ENCODE peak calls at places on chromosomes 4 and X, in four cellular contexts. One of them, this sample, is unnamed.

GRCh38 chrX:71178908-71179307 is 34.3 kb downstream of the NLGN3 start:
- DNase-seq in heart left ventricle: peak
- DNase-seq in thoracic aorta: no peak
- DNase-seq in body of pancreas: peak
- DNase-seq in this sample: peak

GRCh38 chrX:68895339-68896250 is 66.8 kb downstream of the EFNB1 start:
- DNase-seq in heart left ventricle: peak
- DNase-seq in body of pancreas: peak
- DNase-seq in thoracic aorta: peak
- DNase-seq in this sample: no peak

GRCh38 chrX:675279-675886 is 44.8 kb downstream of the SHOX start:
- DNase-seq in body of pancreas: no peak
- DNase-seq in thoracic aorta: no peak
- DNase-seq in heart left ventricle: no peak
- DNase-seq in this sample: no peak

GRCh38 chr4:113952452-113953029 is 26.9 kb downstream of the ARSJ start:
- DNase-seq in heart left ventricle: no peak
- DNase-seq in thoracic aorta: no peak
- DNase-seq in body of pancreas: peak
- DNase-seq in this sample: no peak

GRCh38 chrX:143788265-143788664 is 67.7 kb upstream of the SPANXN2 start:
- DNase-seq in heart left ventricle: no peak
- DNase-seq in body of pancreas: no peak
- DNase-seq in thoracic aorta: no peak
- DNase-seq in this sample: no peak

GRCh38 chr4:90105274-90105673 is 21.9 kb upstream of the CCSER1 start:
- DNase-seq in heart left ventricle: no peak
- DNase-seq in body of pancreas: no peak
- DNase-seq in thoracic aorta: no peak
- DNase-seq in this sample: no peak

GRCh38 chr4:106985830-106986229 is 50.3 kb downstream of the DKK2 start:
- DNase-seq in body of pancreas: no peak
- DNase-seq in heart left ventricle: no peak
- DNase-seq in thoracic aorta: no peak
- DNase-seq in this sample: no peak

GRCh38 chrX:151789179-151789800 is 54.7 kb downstream of the CNGA2 start:
- DNase-seq in thoracic aorta: peak
- DNase-seq in body of pancreas: peak
- DNase-seq in heart left ventricle: peak
- DNase-seq in this sample: no peak

GRCh38 chr4:73698217-73698616 is 42.2 kb upstream of the CXCL8 start:
- DNase-seq in thoracic aorta: no peak
- DNase-seq in body of pancreas: no peak
- DNase-seq in heart left ventricle: no peak
- DNase-seq in this sample: no peak

GRCh38 chrX:101485212-101486064 is at the start of gene ARMCX4:
- DNase-seq in thoracic aorta: no peak
- DNase-seq in heart left ventricle: peak
- DNase-seq in body of pancreas: peak
- DNase-seq in this sample: peak

GRCh38 chr4:101022151-101023024 is 324.9 kb downstream of the PPP3CA start:
- DNase-seq in thoracic aorta: no peak
- DNase-seq in heart left ventricle: no peak
- DNase-seq in body of pancreas: no peak
- DNase-seq in this sample: no peak

GRCh38 chr4:188107931-188108843 is 1.2 kb downstream of the TRIML2 start:
- DNase-seq in body of pancreas: no peak
- DNase-seq in heart left ventricle: no peak
- DNase-seq in thoracic aorta: no peak
- DNase-seq in this sample: no peak

GRCh38 chr4:84258905-84259830 is 239.9 kb downstream of the NKX6-1 start:
- DNase-seq in body of pancreas: no peak
- DNase-seq in thoracic aorta: no peak
- DNase-seq in heart left ventricle: no peak
- DNase-seq in this sample: no peak

GRCh38 chr4:52640808-52641595 is 18.1 kb downstream of the USP46 start:
- DNase-seq in body of pancreas: no peak
- DNase-seq in thoracic aorta: no peak
- DNase-seq in heart left ventricle: no peak
- DNase-seq in this sample: no peak

GRCh38 chr4:132427125-132427524 is 722.0 kb upstream of the PCDH10 start:
- DNase-seq in heart left ventricle: no peak
- DNase-seq in thoracic aorta: no peak
- DNase-seq in body of pancreas: no peak
- DNase-seq in this sample: no peak

GRCh38 chrX:48972214-48973164 is 845 bp upstream of the KCND1 start:
- DNase-seq in body of pancreas: peak
- DNase-seq in thoracic aorta: no peak
- DNase-seq in heart left ventricle: peak
- DNase-seq in this sample: no peak

GRCh38 chrX:69457756-69458155 is 46.4 kb upstream of the NALF2 start:
- DNase-seq in heart left ventricle: no peak
- DNase-seq in body of pancreas: no peak
- DNase-seq in thoracic aorta: no peak
- DNase-seq in this sample: no peak

GRCh38 chrX:29935455-29935854 is 279.9 kb upstream of the MAGEB2 start:
- DNase-seq in heart left ventricle: no peak
- DNase-seq in body of pancreas: no peak
- DNase-seq in thoracic aorta: no peak
- DNase-seq in this sample: no peak

GRCh38 chrX:79367907-79368306 is 773 bp upstream of the ITM2A start:
- DNase-seq in thoracic aorta: no peak
- DNase-seq in body of pancreas: no peak
- DNase-seq in heart left ventricle: no peak
- DNase-seq in this sample: no peak

GRCh38 chr4:149885896-149886295 is 70.3 kb upstream of the IQCM start:
- DNase-seq in body of pancreas: no peak
- DNase-seq in thoracic aorta: no peak
- DNase-seq in heart left ventricle: no peak
- DNase-seq in this sample: no peak

GRCh38 chr4:135244605-135245146 is 1043.1 kb upstream of the PABPC4L start:
- DNase-seq in heart left ventricle: no peak
- DNase-seq in thoracic aorta: no peak
- DNase-seq in body of pancreas: no peak
- DNase-seq in this sample: no peak

GRCh38 chr4:6716018-6716911 is at the start of gene BLOC1S4:
- DNase-seq in heart left ventricle: peak
- DNase-seq in thoracic aorta: peak
- DNase-seq in body of pancreas: peak
- DNase-seq in this sample: peak

GRCh38 chrX:50635811-50636365 is 165.3 kb upstream of the DGKK start:
- DNase-seq in body of pancreas: no peak
- DNase-seq in heart left ventricle: peak
- DNase-seq in thoracic aorta: no peak
- DNase-seq in this sample: no peak

GRCh38 chr4:19259920-19260319 is 991.8 kb upstream of the SLIT2 start:
- DNase-seq in thoracic aorta: no peak
- DNase-seq in body of pancreas: no peak
- DNase-seq in heart left ventricle: no peak
- DNase-seq in this sample: no peak

GRCh38 chr4:108055787-108056186 is 66.1 kb downstream of the HADH start:
- DNase-seq in body of pancreas: no peak
- DNase-seq in heart left ventricle: no peak
- DNase-seq in thoracic aorta: no peak
- DNase-seq in this sample: no peak

GRCh38 chrX:51006068-51006467 is 95.5 kb downstream of the BMP15 start:
- DNase-seq in body of pancreas: no peak
- DNase-seq in heart left ventricle: no peak
- DNase-seq in thoracic aorta: no peak
- DNase-seq in this sample: no peak

GRCh38 chr4:164396439-164396838 is 357.5 kb upstream of the SMIM31 start:
- DNase-seq in thoracic aorta: no peak
- DNase-seq in body of pancreas: no peak
- DNase-seq in heart left ventricle: no peak
- DNase-seq in this sample: no peak

GRCh38 chr4:5039800-5040199 is 11.5 kb upstream of the STK32B start:
- DNase-seq in body of pancreas: no peak
- DNase-seq in heart left ventricle: no peak
- DNase-seq in thoracic aorta: no peak
- DNase-seq in this sample: no peak

GRCh38 chrX:69113723-69114122 is 51.5 kb downstream of the PJA1 start:
- DNase-seq in heart left ventricle: no peak
- DNase-seq in thoracic aorta: no peak
- DNase-seq in body of pancreas: no peak
- DNase-seq in this sample: no peak

GRCh38 chr4:111933703-111934102 is 211.6 kb upstream of the FAM241A start:
- DNase-seq in heart left ventricle: no peak
- DNase-seq in thoracic aorta: no peak
- DNase-seq in body of pancreas: no peak
- DNase-seq in this sample: no peak

GRCh38 chr4:14809203-14809602 is 193.1 kb upstream of the CPEB2 start:
- DNase-seq in thoracic aorta: no peak
- DNase-seq in body of pancreas: no peak
- DNase-seq in heart left ventricle: no peak
- DNase-seq in this sample: no peak

GRCh38 chr4:8582941-8583654 is 2.9 kb downstream of the GPR78 start:
- DNase-seq in heart left ventricle: no peak
- DNase-seq in body of pancreas: no peak
- DNase-seq in thoracic aorta: no peak
- DNase-seq in this sample: no peak

GRCh38 chr4:8759987-8760386 is 111.7 kb downstream of the HMX1 start:
- DNase-seq in body of pancreas: peak
- DNase-seq in thoracic aorta: no peak
- DNase-seq in heart left ventricle: no peak
- DNase-seq in this sample: no peak

GRCh38 chr4:168095776-168096443 is 3.6 kb downstream of the ANXA10 start:
- DNase-seq in heart left ventricle: no peak
- DNase-seq in body of pancreas: no peak
- DNase-seq in thoracic aorta: no peak
- DNase-seq in this sample: no peak

GRCh38 chrX:132025085-132025484 is 2.0 kb downstream of the STK26 start:
- DNase-seq in heart left ventricle: no peak
- DNase-seq in body of pancreas: no peak
- DNase-seq in thoracic aorta: no peak
- DNase-seq in this sample: no peak

GRCh38 chr4:109588176-109588575 is 28.1 kb downstream of the MCUB start:
- DNase-seq in thoracic aorta: no peak
- DNase-seq in heart left ventricle: no peak
- DNase-seq in body of pancreas: no peak
- DNase-seq in this sample: no peak
- H3K27ac ChIP-seq in thoracic aorta: no peak
- H3K27ac ChIP-seq in heart left ventricle: no peak
- H3K27ac ChIP-seq in body of pancreas: no peak
- H3K27ac ChIP-seq in this sample: no peak

GRCh38 chr4:3765271-3766206 is 646 bp upstream of the ADRA2C start:
- DNase-seq in body of pancreas: peak
- DNase-seq in thoracic aorta: peak
- DNase-seq in heart left ventricle: peak
- DNase-seq in this sample: no peak

GRCh38 chr4:3767569-3768288 is 1.5 kb downstream of the ADRA2C start:
- DNase-seq in heart left ventricle: no peak
- DNase-seq in thoracic aorta: no peak
- DNase-seq in body of pancreas: no peak
- DNase-seq in this sample: no peak

GRCh38 chr4:3766791-3767561 is 791 bp downstream of the ADRA2C start:
- DNase-seq in body of pancreas: no peak
- DNase-seq in thoracic aorta: no peak
- DNase-seq in heart left ventricle: no peak
- DNase-seq in this sample: no peak

GRCh38 chr4:3768842-3769641 is 2.9 kb downstream of the ADRA2C start:
- DNase-seq in thoracic aorta: no peak
- DNase-seq in heart left ventricle: no peak
- DNase-seq in body of pancreas: no peak
- DNase-seq in this sample: no peak

DNA sequence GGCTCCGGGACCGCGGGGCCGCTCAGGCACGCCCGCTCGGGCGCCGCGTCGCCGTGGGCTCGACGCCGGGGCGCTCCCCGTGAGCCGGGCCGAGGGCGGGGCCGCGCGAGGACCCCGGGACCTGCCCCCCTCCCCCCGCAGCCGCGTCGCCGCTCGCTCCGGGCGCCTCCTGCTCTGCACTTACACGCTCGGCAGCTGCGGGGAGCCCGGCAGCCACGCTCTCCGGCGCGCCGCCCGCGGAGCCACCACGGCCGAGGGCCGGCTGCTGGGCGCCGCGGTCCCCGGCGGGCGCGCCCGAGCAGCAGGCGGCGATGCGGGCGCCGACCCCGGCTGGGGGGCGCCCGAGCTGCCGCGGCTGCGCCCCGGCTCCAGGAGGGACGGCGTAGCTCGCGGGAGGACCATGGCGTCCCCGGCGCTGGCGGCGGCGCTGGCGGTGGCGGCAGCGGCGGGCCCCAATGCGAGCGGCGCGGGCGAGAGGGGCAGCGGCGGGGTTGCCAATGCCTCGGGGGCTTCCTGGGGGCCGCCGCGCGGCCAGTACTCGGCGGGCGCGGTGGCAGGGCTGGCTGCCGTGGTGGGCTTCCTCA is at the start of gene ADRA2C:
- DNase-seq in thoracic aorta: no peak
- DNase-seq in heart left ventricle: peak
- DNase-seq in body of pancreas: peak
- DNase-seq in this sample: no peak
- H3K27ac ChIP-seq in thoracic aorta: peak
- H3K27ac ChIP-seq in heart left ventricle: no peak
- H3K27ac ChIP-seq in body of pancreas: no peak
- H3K27ac ChIP-seq in this sample: no peak

DNA sequence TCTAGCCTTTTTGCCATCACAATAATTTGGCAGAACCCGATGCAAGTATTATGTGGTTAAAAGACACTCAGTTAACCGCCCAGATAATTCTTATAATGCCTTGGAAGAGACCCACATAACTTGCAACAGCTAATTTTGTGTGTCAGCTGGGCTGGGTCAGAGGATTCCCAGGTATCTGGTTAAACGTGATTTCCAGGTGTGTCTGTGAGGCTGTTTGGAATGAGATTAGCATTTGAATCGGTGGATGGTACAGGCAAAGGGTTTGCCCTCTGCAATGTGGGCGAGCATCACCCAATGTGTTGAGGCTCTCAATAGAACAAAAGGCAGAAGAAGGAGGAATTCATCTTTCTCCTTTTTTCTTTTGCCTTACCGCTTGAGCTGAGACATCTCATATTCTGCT is 314.2 kb upstream of the PUDP start:
- DNase-seq in heart left ventricle: no peak
- DNase-seq in thoracic aorta: no peak
- DNase-seq in body of pancreas: no peak
- DNase-seq in this sample: no peak
- H3K27ac ChIP-seq in heart left ventricle: no peak
- H3K27ac ChIP-seq in thoracic aorta: no peak
- H3K27ac ChIP-seq in body of pancreas: no peak
- H3K27ac ChIP-seq in this sample: no peak

GRCh38 chr4:56160631-56161030 is 211.9 kb downstream of the CEP135 start:
- DNase-seq in body of pancreas: no peak
- DNase-seq in heart left ventricle: no peak
- DNase-seq in thoracic aorta: no peak
- DNase-seq in this sample: no peak
- H3K27ac ChIP-seq in body of pancreas: no peak
- H3K27ac ChIP-seq in heart left ventricle: no peak
- H3K27ac ChIP-seq in thoracic aorta: no peak
- H3K27ac ChIP-seq in this sample: no peak

GRCh38 chr4:42603865-42604264 is 53.0 kb downstream of the ATP8A1 start:
- DNase-seq in heart left ventricle: no peak
- DNase-seq in thoracic aorta: no peak
- DNase-seq in body of pancreas: no peak
- DNase-seq in this sample: no peak
- H3K27ac ChIP-seq in heart left ventricle: no peak
- H3K27ac ChIP-seq in thoracic aorta: no peak
- H3K27ac ChIP-seq in body of pancreas: no peak
- H3K27ac ChIP-seq in this sample: no peak